ENCODE peak calls at places on chromosomes 2 and 18, in nine cellular contexts. R, S, C, U, P, Y, F, Q and N are unnamed samples.

GRCh38 chr2:217830061-217830460 is 172.7 kb downstream of the TNS1 start:
- DNase-seq in R (no peak), S (no peak), C (no peak), U (no peak), P (no peak), Y (no peak), F (no peak), Q (no peak), N (no peak)

GRCh38 chr18:12593861-12594260 is 64.0 kb downstream of the SPIRE1 start:
- DNase-seq in R (no peak), S (no peak), C (no peak), U (no peak), P (no peak), Y (no peak), F (no peak), Q (no peak), N (no peak)

GRCh38 chr2:28956415-28956826 is 24.7 kb upstream of the TOGARAM2 start:
- DNase-seq in R (peak; percentile 25), S (no peak), C (peak; percentile 51), U (peak; percentile 50), P (no peak), Y (no peak), F (no peak), Q (no peak), N (peak; percentile 13)

GRCh38 chr2:39990335-39990734 is 211.3 kb upstream of the THUMPD2 start:
- DNase-seq in R (no peak), S (no peak), C (no peak), U (no peak), P (no peak), Y (no peak), F (no peak), Q (no peak), N (no peak)

GRCh38 chr2:33336036-33336625 is 140.3 kb upstream of the RASGRP3 start:
- DNase-seq in R (no peak), S (no peak), C (no peak), U (no peak), P (no peak), Y (no peak), F (no peak), Q (no peak), N (no peak)

GRCh38 chr2:67625671-67626070 is 228.5 kb downstream of the ETAA1 start:
- DNase-seq in R (no peak), S (no peak), C (no peak), U (no peak), P (no peak), Y (no peak), F (no peak), Q (no peak), N (no peak)

GRCh38 chr2:122174061-122174460 is 418.6 kb downstream of the TSN start:
- DNase-seq in R (no peak), S (no peak), C (no peak), U (no peak), P (no peak), Y (no peak), F (no peak), Q (no peak), N (no peak)

GRCh38 chr2:47015206-47015605 is 99.6 kb upstream of the MCFD2 start:
- DNase-seq in R (no peak), S (no peak), C (no peak), U (no peak), P (no peak), Y (no peak), F (no peak), Q (no peak), N (no peak)

GRCh38 chr2:201058914-201059313 is 12.6 kb downstream of the HYCC2 start:
- DNase-seq in R (no peak), S (no peak), C (no peak), U (no peak), P (no peak), Y (peak; percentile 17), F (no peak), Q (no peak), N (no peak)

GRCh38 chr2:109647636-109648035 is 33.5 kb downstream of the SOWAHC start:
- DNase-seq in R (no peak), S (peak; percentile 81), C (no peak), U (no peak), P (no peak), Y (no peak), F (no peak), Q (no peak), N (no peak)

GRCh38 chr2:70143314-70144150 is 47.3 kb downstream of the C2orf42 start:
- DNase-seq in R (peak; percentile 54), S (no peak), C (no peak), U (no peak), P (no peak), Y (peak; percentile 63), F (peak; percentile 44), Q (no peak), N (peak; percentile 59)

GRCh38 chr2:127862228-127862627 is 4.3 kb upstream of the POLR2D start:
- DNase-seq in R (no peak), S (no peak), C (no peak), U (no peak), P (no peak), Y (no peak), F (no peak), Q (no peak), N (no peak)

GRCh38 chr2:219631406-219631891 is 4.0 kb downstream of the SLC4A3 start:
- DNase-seq in R (no peak), S (peak; percentile 63), C (no peak), U (no peak), P (no peak), Y (no peak), F (no peak), Q (no peak), N (no peak)

GRCh38 chr2:240871071-240871958 is 2.7 kb downstream of the AGXT start:
- DNase-seq in R (no peak), S (no peak), C (no peak), U (no peak), P (no peak), Y (no peak), F (no peak), Q (no peak), N (no peak)

GRCh38 chr2:104864280-104864599 is 10.3 kb downstream of the POU3F3 start:
- DNase-seq in R (no peak), S (no peak), C (no peak), U (no peak), P (no peak), Y (no peak), F (no peak), Q (no peak), N (no peak)

GRCh38 chr2:240051697-240052096 is 1.6 kb downstream of the OR6B3 start:
- DNase-seq in R (no peak), S (no peak), C (no peak), U (no peak), P (no peak), Y (no peak), F (no peak), Q (no peak), N (no peak)

GRCh38 chr18:62982600-62983251 is 267.4 kb downstream of the PHLPP1 start:
- DNase-seq in R (peak; percentile 41), S (no peak), C (peak; percentile 33), U (peak; percentile 82), P (no peak), Y (peak; percentile 44), F (peak; percentile 65), Q (peak; percentile 58), N (peak; percentile 50)